ENCODE peak calls at places on chromosomes 11 and 22, in four cellular contexts. One of them, this sample, is unnamed.

GRCh38 chr11:30635401-30635989 is 49.3 kb upstream of the MPPED2 start:
- DNase-seq in fibroblast of mammary gland: no peak
- DNase-seq in PC-9: no peak
- DNase-seq in body of pancreas: peak; percentile 5
- DNase-seq in this sample: no peak

GRCh38 chr11:88414385-88414861 is 76.9 kb upstream of the CTSC start:
- DNase-seq in PC-9: peak; percentile 18
- DNase-seq in fibroblast of mammary gland: peak; percentile 77
- DNase-seq in body of pancreas: peak; percentile 32
- DNase-seq in this sample: no peak

GRCh38 chr11:9615031-9615451 is 41.6 kb downstream of the WEE1 start:
- DNase-seq in body of pancreas: no peak
- DNase-seq in fibroblast of mammary gland: no peak
- DNase-seq in PC-9: no peak
- DNase-seq in this sample: no peak

GRCh38 chr11:5631969-5632635 is 7.3 kb downstream of the TRIM34 start:
- DNase-seq in body of pancreas: no peak
- DNase-seq in PC-9: no peak
- DNase-seq in fibroblast of mammary gland: no peak
- DNase-seq in this sample: no peak

GRCh38 chr11:13256216-13256615 is 21.4 kb upstream of the BMAL1 start:
- DNase-seq in body of pancreas: no peak
- DNase-seq in fibroblast of mammary gland: peak; percentile 38
- DNase-seq in PC-9: no peak
- DNase-seq in this sample: no peak

GRCh38 chr11:111351374-111352081 is 27.5 kb downstream of the POU2AF1 start:
- DNase-seq in fibroblast of mammary gland: no peak
- DNase-seq in body of pancreas: no peak
- DNase-seq in PC-9: no peak
- DNase-seq in this sample: peak; percentile 54

GRCh38 chr11:68828957-68829356 is 12.8 kb downstream of the CPT1A start:
- DNase-seq in PC-9: no peak
- DNase-seq in fibroblast of mammary gland: no peak
- DNase-seq in body of pancreas: no peak
- DNase-seq in this sample: no peak

GRCh38 chr11:134139873-134140331 is 71.0 kb downstream of the JAM3 start:
- DNase-seq in PC-9: peak; percentile 19
- DNase-seq in body of pancreas: peak; percentile 67
- DNase-seq in fibroblast of mammary gland: peak; percentile 86
- DNase-seq in this sample: no peak

GRCh38 chr11:36509265-36509664 is 807 bp downstream of the TRAF6 start:
- DNase-seq in PC-9: no peak
- DNase-seq in body of pancreas: peak; percentile 42
- DNase-seq in fibroblast of mammary gland: peak; percentile 24
- DNase-seq in this sample: no peak

GRCh38 chr11:46026616-46027293 is 94.5 kb downstream of the PHF21A start:
- DNase-seq in fibroblast of mammary gland: peak; percentile 49
- DNase-seq in PC-9: no peak
- DNase-seq in body of pancreas: no peak
- DNase-seq in this sample: no peak

GRCh38 chr11:10474551-10474950 is 19.5 kb downstream of the AMPD3 start:
- DNase-seq in fibroblast of mammary gland: no peak
- DNase-seq in PC-9: no peak
- DNase-seq in body of pancreas: no peak
- DNase-seq in this sample: no peak

GRCh38 chr11:2744166-2744565 is 44.4 kb upstream of the KCNQ1OT1 start:
- DNase-seq in body of pancreas: peak; percentile 3
- DNase-seq in fibroblast of mammary gland: no peak
- DNase-seq in PC-9: no peak
- DNase-seq in this sample: no peak

GRCh38 chr22:21051836-21052400 is 6.2 kb downstream of the LRRC74B start:
- DNase-seq in PC-9: no peak
- DNase-seq in body of pancreas: no peak
- DNase-seq in fibroblast of mammary gland: no peak
- DNase-seq in this sample: no peak

GRCh38 chr11:89381094-89381493 is 110.1 kb downstream of the NOX4 start:
- DNase-seq in body of pancreas: no peak
- DNase-seq in PC-9: peak; percentile 1
- DNase-seq in fibroblast of mammary gland: peak; percentile 96
- DNase-seq in this sample: no peak

GRCh38 chr11:75954039-75954438 is 139.0 kb downstream of the UVRAG start:
- DNase-seq in fibroblast of mammary gland: no peak
- DNase-seq in PC-9: no peak
- DNase-seq in body of pancreas: no peak
- DNase-seq in this sample: no peak

GRCh38 chr11:132186699-132187098 is 816.3 kb downstream of the NTM start:
- DNase-seq in fibroblast of mammary gland: no peak
- DNase-seq in PC-9: no peak
- DNase-seq in body of pancreas: no peak
- DNase-seq in this sample: no peak

GRCh38 chr11:46348986-46349401 is 1.7 kb downstream of the DGKZ start:
- DNase-seq in body of pancreas: no peak
- DNase-seq in fibroblast of mammary gland: no peak
- DNase-seq in PC-9: no peak
- DNase-seq in this sample: no peak

GRCh38 chr11:65113361-65113756 is 1.7 kb downstream of the TM7SF2 start:
- DNase-seq in fibroblast of mammary gland: no peak
- DNase-seq in PC-9: peak; percentile 19
- DNase-seq in body of pancreas: peak; percentile 57
- DNase-seq in this sample: no peak

GRCh38 chr11:105236631-105237030 is 97.1 kb upstream of the CARD18 start:
- DNase-seq in fibroblast of mammary gland: peak; percentile 47
- DNase-seq in body of pancreas: no peak
- DNase-seq in PC-9: no peak
- DNase-seq in this sample: no peak

GRCh38 chr11:8056810-8057463 is 24.1 kb upstream of the TUB start:
- DNase-seq in body of pancreas: peak; percentile 38
- DNase-seq in fibroblast of mammary gland: peak; percentile 95
- DNase-seq in PC-9: no peak
- DNase-seq in this sample: peak; percentile 97

GRCh38 chr22:40428796-40429195 is 58.4 kb downstream of the SGSM3 start:
- DNase-seq in fibroblast of mammary gland: no peak
- DNase-seq in body of pancreas: no peak
- DNase-seq in PC-9: no peak
- DNase-seq in this sample: no peak

GRCh38 chr11:111531687-111532364 is 8.7 kb upstream of the LAYN start:
- DNase-seq in body of pancreas: no peak
- DNase-seq in fibroblast of mammary gland: peak; percentile 92
- DNase-seq in PC-9: peak; percentile 33
- DNase-seq in this sample: no peak

GRCh38 chr11:86245369-86246292 is 1.1 kb downstream of the EED start:
- DNase-seq in PC-9: peak; percentile 15
- DNase-seq in body of pancreas: peak; percentile 10
- DNase-seq in fibroblast of mammary gland: peak; percentile 23
- DNase-seq in this sample: no peak

GRCh38 chr11:22193348-22194051 is 615 bp downstream of the ANO5 start:
- DNase-seq in body of pancreas: peak; percentile 54
- DNase-seq in fibroblast of mammary gland: no peak
- DNase-seq in PC-9: no peak
- DNase-seq in this sample: no peak

GRCh38 chr11:76005746-76006145 is 190.7 kb downstream of the UVRAG start:
- DNase-seq in body of pancreas: no peak
- DNase-seq in fibroblast of mammary gland: peak; percentile 20
- DNase-seq in PC-9: no peak
- DNase-seq in this sample: no peak

GRCh38 chr11:60950933-60951610 is 904 bp downstream of the SLC15A3 start:
- DNase-seq in fibroblast of mammary gland: no peak
- DNase-seq in PC-9: no peak
- DNase-seq in body of pancreas: no peak
- DNase-seq in this sample: no peak

GRCh38 chr11:105612766-105613165 is 2.9 kb downstream of the GRIA4 start:
- DNase-seq in fibroblast of mammary gland: no peak
- DNase-seq in body of pancreas: no peak
- DNase-seq in PC-9: no peak
- DNase-seq in this sample: no peak

GRCh38 chr11:80779907-80780615 is 1339.2 kb upstream of the TENM4 start:
- DNase-seq in body of pancreas: no peak
- DNase-seq in PC-9: no peak
- DNase-seq in fibroblast of mammary gland: no peak
- DNase-seq in this sample: no peak

GRCh38 chr11:126669416-126669815 is 313.9 kb downstream of the ST3GAL4 start:
- DNase-seq in PC-9: no peak
- DNase-seq in body of pancreas: no peak
- DNase-seq in fibroblast of mammary gland: peak; percentile 52
- DNase-seq in this sample: no peak

GRCh38 chr11:122843281-122844150 is 5.2 kb downstream of the CRTAM start:
- DNase-seq in body of pancreas: no peak
- DNase-seq in PC-9: no peak
- DNase-seq in fibroblast of mammary gland: no peak
- DNase-seq in this sample: no peak

GRCh38 chr22:40300884-40301672 is 45.2 kb upstream of the ADSL start:
- DNase-seq in fibroblast of mammary gland: no peak
- DNase-seq in body of pancreas: no peak
- DNase-seq in PC-9: no peak
- DNase-seq in this sample: no peak

GRCh38 chr11:126419801-126420729 is 64.6 kb downstream of the ST3GAL4 start:
- DNase-seq in body of pancreas: no peak
- DNase-seq in PC-9: no peak
- DNase-seq in fibroblast of mammary gland: peak; percentile 38
- DNase-seq in this sample: no peak

GRCh38 chr11:75563978-75564552 is 2.0 kb downstream of the SERPINH1 start:
- DNase-seq in body of pancreas: peak; percentile 42
- DNase-seq in fibroblast of mammary gland: peak; percentile 97
- DNase-seq in PC-9: no peak
- DNase-seq in this sample: no peak

GRCh38 chr11:86816251-86816726 is 15.9 kb downstream of the PRSS23 start:
- DNase-seq in fibroblast of mammary gland: peak; percentile 36
- DNase-seq in body of pancreas: no peak
- DNase-seq in PC-9: no peak
- DNase-seq in this sample: no peak

GRCh38 chr22:25368271-25368670 is 148.8 kb downstream of the CRYBB2 start:
- DNase-seq in body of pancreas: no peak
- DNase-seq in fibroblast of mammary gland: peak; percentile 83
- DNase-seq in PC-9: peak; percentile 58
- DNase-seq in this sample: no peak

GRCh38 chr22:39179401-39179827 is 26.9 kb upstream of the CBX7 start:
- DNase-seq in PC-9: no peak
- DNase-seq in body of pancreas: no peak
- DNase-seq in fibroblast of mammary gland: no peak
- DNase-seq in this sample: no peak

GRCh38 chr22:24159650-24160049 is 21.6 kb upstream of the SUSD2 start:
- DNase-seq in fibroblast of mammary gland: no peak
- DNase-seq in body of pancreas: no peak
- DNase-seq in PC-9: peak; percentile 17
- DNase-seq in this sample: no peak

GRCh38 chr22:24161485-24161884 is 19.8 kb upstream of the SUSD2 start:
- DNase-seq in PC-9: no peak
- DNase-seq in body of pancreas: no peak
- DNase-seq in fibroblast of mammary gland: no peak
- DNase-seq in this sample: no peak

GRCh38 chr22:24160546-24160945 is 20.7 kb upstream of the SUSD2 start:
- DNase-seq in fibroblast of mammary gland: no peak
- DNase-seq in body of pancreas: no peak
- DNase-seq in PC-9: no peak
- DNase-seq in this sample: no peak

GRCh38 chr22:24162377-24162927 is 18.8 kb upstream of the SUSD2 start:
- DNase-seq in PC-9: no peak
- DNase-seq in body of pancreas: no peak
- DNase-seq in fibroblast of mammary gland: no peak
- DNase-seq in this sample: no peak

GRCh38 chr22:24161909-24162308 is 19.4 kb upstream of the SUSD2 start:
- DNase-seq in fibroblast of mammary gland: no peak
- DNase-seq in PC-9: no peak
- DNase-seq in body of pancreas: peak; percentile 79
- DNase-seq in this sample: no peak
- TF ChIP-seq CTCF in fibroblast of mammary gland: no peak
- TF ChIP-seq CTCF in PC-9: no peak
- TF ChIP-seq CTCF in body of pancreas: no peak
- TF ChIP-seq CTCF in this sample: no peak

GRCh38 chr22:36904260-36904659 is 9.2 kb upstream of the CSF2RB start:
- DNase-seq in PC-9: no peak
- DNase-seq in body of pancreas: no peak
- DNase-seq in fibroblast of mammary gland: no peak
- DNase-seq in this sample: no peak
- TF ChIP-seq CTCF in PC-9: peak; percentile 46
- TF ChIP-seq CTCF in body of pancreas: no peak
- TF ChIP-seq CTCF in fibroblast of mammary gland: no peak
- TF ChIP-seq CTCF in this sample: no peak

GRCh38 chr22:42820075-42820763 is 36.9 kb downstream of the ARFGAP3 start:
- DNase-seq in PC-9: peak; percentile 23
- DNase-seq in fibroblast of mammary gland: peak; percentile 75
- DNase-seq in body of pancreas: no peak
- DNase-seq in this sample: no peak
- TF ChIP-seq CTCF in PC-9: peak; percentile 85
- TF ChIP-seq CTCF in fibroblast of mammary gland: no peak
- TF ChIP-seq CTCF in body of pancreas: peak; percentile 50
- TF ChIP-seq CTCF in this sample: peak; percentile 29

DNA sequence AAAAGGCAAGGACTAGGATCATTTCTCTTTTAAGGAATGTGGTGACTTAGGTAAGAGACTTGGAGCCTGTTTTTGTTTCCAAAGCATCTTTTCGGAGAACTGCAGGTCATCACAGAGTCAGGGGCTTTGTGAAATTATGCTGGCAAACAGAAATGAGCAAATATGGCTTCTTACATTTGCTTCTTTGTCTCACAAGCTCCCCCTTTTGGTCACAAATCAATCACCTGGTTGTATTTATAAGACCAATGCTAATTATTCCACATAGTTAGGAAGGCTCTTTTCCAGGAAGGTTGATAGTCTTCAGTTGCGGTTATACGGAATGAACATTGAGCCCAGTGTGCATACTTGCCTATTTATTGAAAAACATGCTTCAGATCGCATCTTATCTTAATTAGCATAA is 34.6 kb upstream of the CEP126 start:
- DNase-seq in body of pancreas: peak; percentile 5
- DNase-seq in fibroblast of mammary gland: peak; percentile 82
- DNase-seq in PC-9: no peak
- DNase-seq in this sample: no peak
- TF ChIP-seq CTCF in body of pancreas: no peak
- TF ChIP-seq CTCF in fibroblast of mammary gland: peak; percentile 62
- TF ChIP-seq CTCF in PC-9: peak; percentile 60
- TF ChIP-seq CTCF in this sample: no peak

GRCh38 chr11:19656140-19656541 is 56.5 kb upstream of the NAV2 start:
- DNase-seq in body of pancreas: no peak
- DNase-seq in fibroblast of mammary gland: no peak
- DNase-seq in PC-9: no peak
- DNase-seq in this sample: no peak
- TF ChIP-seq CTCF in body of pancreas: no peak
- TF ChIP-seq CTCF in fibroblast of mammary gland: no peak
- TF ChIP-seq CTCF in PC-9: no peak
- TF ChIP-seq CTCF in this sample: no peak

This sample was measured in vagina.